ENCODE peak calls at places on chromosomes 3 and 15, in four cellular contexts. One of them, this sample, is unnamed.

GRCh38 chr15:64284037-64284436 is 71.9 kb downstream of the CSNK1G1 start:
- DNase-seq in adrenal gland: no peak
- DNase-seq in spleen: no peak
- DNase-seq in tibial nerve: peak; percentile 5
- DNase-seq in this sample: no peak

GRCh38 chr15:64017082-64017588 is 29.1 kb downstream of the DAPK2 start:
- DNase-seq in adrenal gland: no peak
- DNase-seq in spleen: no peak
- DNase-seq in tibial nerve: no peak
- DNase-seq in this sample: no peak

GRCh38 chr3:62159693-62160092 is 213.7 kb downstream of the FEZF2 start:
- DNase-seq in adrenal gland: peak; percentile 88
- DNase-seq in spleen: no peak
- DNase-seq in tibial nerve: peak; percentile 81
- DNase-seq in this sample: no peak

GRCh38 chr15:98823012-98823458 is 174.7 kb downstream of the IGF1R start:
- DNase-seq in adrenal gland: no peak
- DNase-seq in spleen: no peak
- DNase-seq in tibial nerve: no peak
- DNase-seq in this sample: no peak

GRCh38 chr15:98596131-98596530 is 52.2 kb upstream of the IGF1R start:
- DNase-seq in adrenal gland: no peak
- DNase-seq in spleen: no peak
- DNase-seq in tibial nerve: no peak
- DNase-seq in this sample: no peak

GRCh38 chr3:149547954-149548728 is 73.6 kb downstream of the TM4SF4 start:
- DNase-seq in adrenal gland: peak; percentile 78
- DNase-seq in spleen: no peak
- DNase-seq in tibial nerve: no peak
- DNase-seq in this sample: no peak

GRCh38 chr3:138329984-138330293 is 288 bp upstream of the NME9 start:
- DNase-seq in adrenal gland: no peak
- DNase-seq in spleen: no peak
- DNase-seq in tibial nerve: no peak
- DNase-seq in this sample: no peak

GRCh38 chr3:172317481-172317880 is 130.8 kb downstream of the GHSR start:
- DNase-seq in adrenal gland: no peak
- DNase-seq in spleen: no peak
- DNase-seq in tibial nerve: no peak
- DNase-seq in this sample: no peak

GRCh38 chr15:34616613-34617012 is 33.2 kb upstream of the GOLGA8B start:
- DNase-seq in adrenal gland: no peak
- DNase-seq in spleen: no peak
- DNase-seq in tibial nerve: no peak
- DNase-seq in this sample: no peak

GRCh38 chr15:66565731-66566130 is at the start of gene LCTL:
- DNase-seq in adrenal gland: no peak
- DNase-seq in spleen: peak; percentile 19
- DNase-seq in tibial nerve: no peak
- DNase-seq in this sample: no peak

GRCh38 chr15:101242160-101242998 is 9.5 kb downstream of the CHSY1 start:
- DNase-seq in adrenal gland: no peak
- DNase-seq in spleen: peak; percentile 83
- DNase-seq in tibial nerve: no peak
- DNase-seq in this sample: no peak

GRCh38 chr15:33729648-33730047 is 238.6 kb upstream of the CHRM5 start:
- DNase-seq in adrenal gland: no peak
- DNase-seq in spleen: no peak
- DNase-seq in tibial nerve: no peak
- DNase-seq in this sample: no peak

GRCh38 chr3:128787256-128788253 is 61.6 kb downstream of the RAB7A start:
- DNase-seq in adrenal gland: no peak
- DNase-seq in spleen: no peak
- DNase-seq in tibial nerve: no peak
- DNase-seq in this sample: no peak

GRCh38 chr15:31262901-31263671 is 63.5 kb upstream of the KLF13 start:
- DNase-seq in adrenal gland: peak; percentile 47
- DNase-seq in spleen: peak; percentile 89
- DNase-seq in tibial nerve: no peak
- DNase-seq in this sample: peak; percentile 31

GRCh38 chr3:111720681-111721380 is 125.7 kb upstream of the ZBED2 start:
- DNase-seq in adrenal gland: no peak
- DNase-seq in spleen: no peak
- DNase-seq in tibial nerve: no peak
- DNase-seq in this sample: no peak

GRCh38 chr15:60353245-60353940 is 44.4 kb downstream of the ANXA2 start:
- DNase-seq in adrenal gland: no peak
- DNase-seq in spleen: no peak
- DNase-seq in tibial nerve: no peak
- DNase-seq in this sample: no peak

GRCh38 chr3:149449799-149450198 is 24.7 kb upstream of the TM4SF4 start:
- DNase-seq in adrenal gland: no peak
- DNase-seq in spleen: no peak
- DNase-seq in tibial nerve: no peak
- DNase-seq in this sample: no peak

GRCh38 chr3:4904801-4905695 is 74.2 kb upstream of the BHLHE40 start:
- DNase-seq in adrenal gland: no peak
- DNase-seq in spleen: no peak
- DNase-seq in tibial nerve: no peak
- DNase-seq in this sample: no peak

GRCh38 chr15:97235285-97235985 is 725.1 kb upstream of the ARRDC4 start:
- DNase-seq in adrenal gland: peak; percentile 72
- DNase-seq in spleen: no peak
- DNase-seq in tibial nerve: peak; percentile 77
- DNase-seq in this sample: peak; percentile 27

GRCh38 chr3:27720899-27721716 is 1.0 kb downstream of the EOMES start:
- DNase-seq in adrenal gland: no peak
- DNase-seq in spleen: peak; percentile 72
- DNase-seq in tibial nerve: no peak
- DNase-seq in this sample: no peak
- TF ChIP-seq CTCF in adrenal gland: no peak
- TF ChIP-seq CTCF in spleen: no peak
- TF ChIP-seq CTCF in tibial nerve: no peak
- TF ChIP-seq CTCF in this sample: no peak

DNA sequence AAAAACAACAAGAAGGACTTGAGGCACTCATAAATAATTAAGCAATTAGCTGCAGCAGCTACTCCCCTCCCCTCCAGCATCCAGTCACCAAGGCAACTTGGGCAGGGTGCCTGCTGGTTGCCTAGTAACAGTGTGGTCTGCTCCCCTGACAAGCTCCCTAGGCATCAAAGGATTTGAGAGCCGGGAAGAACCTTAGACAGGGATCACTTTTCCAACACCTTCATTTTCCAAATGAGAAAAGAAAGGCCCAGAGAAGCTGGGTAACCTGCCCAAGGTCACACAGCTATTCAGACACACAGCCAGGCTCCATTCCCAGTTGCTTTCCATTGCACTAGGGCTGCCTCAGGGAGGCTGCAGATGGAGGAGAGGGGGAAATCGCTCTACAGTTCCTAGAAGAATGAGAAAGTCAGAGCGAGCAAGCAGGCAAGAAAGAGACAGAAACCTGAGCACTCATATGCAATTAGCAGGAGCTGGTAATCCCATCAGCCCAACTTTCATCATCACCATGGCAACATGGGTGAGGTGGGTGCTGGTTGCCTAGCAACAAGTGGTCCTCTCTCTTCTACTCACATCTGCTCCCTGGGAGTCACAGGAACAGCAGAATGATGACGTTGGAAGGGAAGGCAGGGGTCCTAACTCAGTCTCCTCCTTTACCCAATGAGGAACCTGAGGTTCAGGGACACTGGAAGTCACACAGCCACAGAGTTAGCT is 3.6 kb upstream of the EIF4E3 start:
- DNase-seq in adrenal gland: no peak
- DNase-seq in spleen: no peak
- DNase-seq in tibial nerve: no peak
- DNase-seq in this sample: no peak
- TF ChIP-seq CTCF in adrenal gland: no peak
- TF ChIP-seq CTCF in spleen: no peak
- TF ChIP-seq CTCF in tibial nerve: no peak
- TF ChIP-seq CTCF in this sample: no peak

GRCh38 chr3:173584834-173585831 is 187.6 kb downstream of the NLGN1 start:
- DNase-seq in adrenal gland: no peak
- DNase-seq in spleen: no peak
- DNase-seq in tibial nerve: peak; percentile 17
- DNase-seq in this sample: peak; percentile 49

GRCh38 chr3:173586176-173586575 is 188.6 kb downstream of the NLGN1 start:
- DNase-seq in adrenal gland: no peak
- DNase-seq in spleen: no peak
- DNase-seq in tibial nerve: no peak
- DNase-seq in this sample: no peak

GRCh38 chr3:173588547-173588946 is 191.0 kb downstream of the NLGN1 start:
- DNase-seq in adrenal gland: no peak
- DNase-seq in spleen: no peak
- DNase-seq in tibial nerve: no peak
- DNase-seq in this sample: no peak

GRCh38 chr3:173587055-173587454 is 189.5 kb downstream of the NLGN1 start:
- DNase-seq in adrenal gland: no peak
- DNase-seq in spleen: no peak
- DNase-seq in tibial nerve: no peak
- DNase-seq in this sample: no peak

DNA sequence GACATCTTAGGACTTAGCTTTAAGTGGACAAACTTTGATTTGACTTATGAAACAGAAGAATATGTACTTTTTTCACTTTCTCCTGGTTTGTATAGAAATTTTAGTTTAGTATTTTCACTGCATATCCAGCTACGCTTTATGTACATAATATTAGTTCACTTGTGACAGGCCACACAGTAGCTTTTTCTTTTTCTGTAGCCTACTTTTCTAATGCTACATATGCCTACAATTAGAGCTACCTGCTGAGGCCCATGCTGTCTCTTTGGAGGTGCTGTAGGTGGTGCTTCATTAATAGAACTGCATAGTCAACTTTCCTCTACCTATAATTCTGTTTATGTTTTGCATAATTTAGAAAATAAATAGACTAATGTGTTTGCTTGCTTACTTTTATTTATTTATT is 191.6 kb downstream of the NLGN1 start:
- DNase-seq in adrenal gland: no peak
- DNase-seq in spleen: no peak
- DNase-seq in tibial nerve: no peak
- DNase-seq in this sample: no peak
- TF ChIP-seq CTCF in adrenal gland: no peak
- TF ChIP-seq CTCF in spleen: no peak
- TF ChIP-seq CTCF in tibial nerve: no peak
- TF ChIP-seq CTCF in this sample: no peak

DNA sequence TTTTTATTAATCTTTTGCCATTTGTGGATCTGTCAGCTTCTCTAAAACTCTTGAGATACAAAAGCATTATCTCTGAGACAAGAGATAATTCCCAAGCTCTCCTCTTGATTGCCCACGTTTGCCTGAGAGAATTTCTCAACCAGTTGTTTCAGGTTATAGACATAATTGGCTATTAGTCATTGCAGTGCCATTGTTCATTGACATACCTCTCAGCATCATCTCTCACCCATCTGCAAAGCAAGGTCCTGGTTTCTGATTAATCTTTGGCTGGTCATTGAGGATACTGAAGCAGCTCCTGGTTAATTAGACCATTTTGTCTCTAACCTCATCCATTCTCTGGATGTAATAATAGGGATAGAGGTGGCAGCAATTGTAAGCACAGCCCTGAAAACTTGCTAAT is 104.2 kb downstream of the CNTN6 start:
- DNase-seq in adrenal gland: no peak
- DNase-seq in spleen: no peak
- DNase-seq in tibial nerve: no peak
- DNase-seq in this sample: no peak
- TF ChIP-seq CTCF in adrenal gland: no peak
- TF ChIP-seq CTCF in spleen: no peak
- TF ChIP-seq CTCF in tibial nerve: no peak
- TF ChIP-seq CTCF in this sample: no peak

DNA sequence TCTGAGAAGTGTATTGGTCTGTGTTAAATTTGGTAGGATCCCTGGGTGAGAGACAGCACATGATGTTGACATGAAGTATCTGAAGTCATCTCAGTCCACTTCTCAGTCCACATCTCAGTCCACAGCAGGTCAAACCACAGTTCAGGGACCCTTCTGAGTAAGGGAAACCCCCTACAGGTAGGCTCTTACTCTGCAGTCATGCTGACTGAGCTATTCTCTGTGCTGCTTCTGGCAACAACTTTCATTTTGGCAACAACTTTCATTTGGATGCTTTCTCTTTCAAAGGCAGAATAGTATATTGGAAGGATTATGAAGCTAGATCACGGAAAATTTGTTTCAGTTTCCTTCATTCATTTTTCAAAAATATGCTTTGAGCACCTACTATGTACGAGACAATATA is 178.2 kb upstream of the GOLIM4 start:
- DNase-seq in adrenal gland: no peak
- DNase-seq in spleen: no peak
- DNase-seq in tibial nerve: no peak
- DNase-seq in this sample: no peak
- TF ChIP-seq CTCF in adrenal gland: no peak
- TF ChIP-seq CTCF in spleen: no peak
- TF ChIP-seq CTCF in tibial nerve: no peak
- TF ChIP-seq CTCF in this sample: no peak

GRCh38 chr3:55169608-55170010 is 241.8 kb upstream of the LRTM1 start:
- DNase-seq in adrenal gland: no peak
- DNase-seq in spleen: no peak
- DNase-seq in tibial nerve: no peak
- DNase-seq in this sample: no peak
- TF ChIP-seq CTCF in adrenal gland: no peak
- TF ChIP-seq CTCF in spleen: no peak
- TF ChIP-seq CTCF in tibial nerve: no peak
- TF ChIP-seq CTCF in this sample: no peak